ENCODE peak calls at places on chromosomes 3 and 15, in four cellular contexts. B is OCI-LY7, A is cardiac fibroblast, S is upper lobe of right lung. H is an unnamed sample.

GRCh38 chr15:72200395-72201237 is 3.0 kb upstream of the GRAMD2A start:
- DNase-seq in B (no peak), A (no peak), S (no peak), H (no peak)

GRCh38 chr3:144989756-144990155 is 1018.1 kb downstream of the DIPK2A start:
- DNase-seq in B (no peak), A (peak), S (no peak), H (peak)

GRCh38 chr15:47756872-47757271 is 39.6 kb downstream of the SEMA6D start:
- DNase-seq in B (no peak), A (peak), S (no peak), H (peak)

GRCh38 chr3:38641461-38642110 is 7.9 kb downstream of the SCN5A start:
- DNase-seq in B (no peak), A (no peak), S (peak), H (no peak)

GRCh38 chr3:132550579-132551305 is 46.3 kb upstream of the ACKR4 start:
- DNase-seq in B (no peak), A (no peak), S (no peak), H (peak)

GRCh38 chr3:46692566-46692983 is 904 bp downstream of the ALS2CL start:
- DNase-seq in B (no peak), A (no peak), S (peak), H (no peak)

GRCh38 chr3:119352863-119353527 is 58.8 kb downstream of the ARHGAP31 start:
- DNase-seq in B (peak), A (peak), S (no peak), H (peak)

GRCh38 chr3:65785065-65785645 is 253.6 kb downstream of the MAGI1 start:
- DNase-seq in B (peak), A (peak), S (no peak), H (peak)

GRCh38 chr3:198107840-198108734 is 148.1 kb downstream of the LMLN start:
- DNase-seq in B (no peak), A (no peak), S (no peak), H (no peak)

GRCh38 chr3:61997112-61997511 is 376.2 kb downstream of the FEZF2 start:
- DNase-seq in B (no peak), A (peak), S (no peak), H (peak)

GRCh38 chr3:159796226-159796625 is 192.4 kb upstream of the IL12A start:
- DNase-seq in B (no peak), A (no peak), S (no peak), H (no peak)

GRCh38 chr15:71096676-71097075 is 18.6 kb upstream of the THSD4 start:
- DNase-seq in B (no peak), A (no peak), S (no peak), H (peak)

GRCh38 chr3:194036842-194037241 is 99.1 kb upstream of the HES1 start:
- DNase-seq in B (no peak), A (no peak), S (no peak), H (no peak)

GRCh38 chr3:69212411-69213160 is 90.2 kb upstream of the LMOD3 start:
- DNase-seq in B (no peak), A (peak), S (no peak), H (peak)

GRCh38 chr15:73600413-73601050 is 32.7 kb downstream of the NPTN start:
- DNase-seq in B (no peak), A (no peak), S (no peak), H (no peak)

GRCh38 chr3:177071496-177072156 is 125.7 kb downstream of the TBL1XR1 start:
- DNase-seq in B (no peak), A (no peak), S (no peak), H (no peak)

GRCh38 chr3:177551431-177551836 is 354.2 kb upstream of the TBL1XR1 start:
- DNase-seq in B (peak), A (no peak), S (no peak), H (no peak)

GRCh38 chr3:126548556-126549466 is 9.9 kb downstream of the C3orf22 start:
- DNase-seq in B (no peak), A (no peak), S (peak), H (no peak)

GRCh38 chr3:38001456-38002081 is 11.0 kb downstream of the VILL start:
- DNase-seq in B (no peak), A (no peak), S (peak), H (no peak)

GRCh38 chr3:58116161-58116955 is 94.4 kb downstream of the DNASE1L3 start:
- DNase-seq in B (peak), A (no peak), S (no peak), H (no peak)

GRCh38 chr3:4548356-4548755 is 55.2 kb downstream of the ITPR1 start:
- DNase-seq in B (no peak), A (no peak), S (no peak), H (no peak)

GRCh38 chr3:175956964-175957363 is 1097.8 kb downstream of the NAALADL2 start:
- DNase-seq in B (peak), A (peak), S (no peak), H (no peak)

GRCh38 chr15:26868029-26868685 is 1.3 kb downstream of the GABRA5 start:
- DNase-seq in B (no peak), A (no peak), S (no peak), H (no peak)

DNA sequence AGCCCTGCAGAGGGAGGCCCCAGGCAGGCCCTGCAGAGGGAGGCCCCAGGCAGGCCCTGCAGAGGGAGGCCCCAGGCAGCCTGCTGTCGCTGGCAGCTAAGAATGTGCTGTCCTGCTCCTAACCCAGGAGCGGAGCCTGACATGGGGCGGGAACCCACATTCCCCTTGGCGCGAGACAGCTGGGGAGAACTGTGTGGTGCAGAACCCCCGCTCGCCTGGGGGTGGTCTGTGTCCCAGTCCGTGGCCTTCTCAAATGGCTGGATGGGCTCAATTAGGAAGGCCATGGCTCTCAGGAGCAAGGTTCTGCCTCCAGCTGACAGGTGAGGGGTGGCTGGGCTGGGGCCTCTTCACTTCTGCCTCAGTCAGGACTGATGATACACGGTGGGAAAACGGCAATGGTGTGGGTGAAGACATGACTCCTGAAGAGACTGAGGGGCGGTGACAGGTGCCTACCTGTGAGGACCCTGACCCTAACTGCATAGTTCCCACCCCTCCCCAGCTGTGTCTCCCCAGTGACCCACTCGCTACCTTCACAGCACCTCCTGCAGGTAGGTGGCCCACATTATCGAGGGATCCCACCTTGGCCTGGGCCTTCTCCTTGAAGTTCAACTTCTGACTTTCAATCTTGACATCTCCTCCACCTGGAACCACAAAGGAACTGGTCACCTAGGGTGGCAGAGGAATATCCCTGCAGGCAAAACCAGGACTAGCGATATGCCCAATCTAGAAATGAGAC is 52.0 kb downstream of the DHX30 start:
- DNase-seq in B (no peak), A (no peak), S (no peak), H (no peak)
- TF ChIP-seq CTCF in B (peak), A (no peak), S (no peak), H (no peak)

GRCh38 chr15:56808160-56808559 is 74.9 kb upstream of the ZNF280D start:
- DNase-seq in B (no peak), A (no peak), S (no peak), H (no peak)

GRCh38 chr15:56804279-56804678 is 71.0 kb upstream of the ZNF280D start:
- DNase-seq in B (peak), A (no peak), S (no peak), H (no peak)

GRCh38 chr15:56804908-56805307 is 71.6 kb upstream of the ZNF280D start:
- DNase-seq in B (no peak), A (peak), S (no peak), H (peak)

GRCh38 chr15:56806147-56806536 is 72.8 kb upstream of the ZNF280D start:
- DNase-seq in B (no peak), A (no peak), S (no peak), H (no peak)

GRCh38 chr15:56805466-56806146 is 72.3 kb upstream of the ZNF280D start:
- DNase-seq in B (no peak), A (peak), S (no peak), H (peak)
- H3K4me3 ChIP-seq in B (peak), A (peak), S (no peak), H (peak)

DNA sequence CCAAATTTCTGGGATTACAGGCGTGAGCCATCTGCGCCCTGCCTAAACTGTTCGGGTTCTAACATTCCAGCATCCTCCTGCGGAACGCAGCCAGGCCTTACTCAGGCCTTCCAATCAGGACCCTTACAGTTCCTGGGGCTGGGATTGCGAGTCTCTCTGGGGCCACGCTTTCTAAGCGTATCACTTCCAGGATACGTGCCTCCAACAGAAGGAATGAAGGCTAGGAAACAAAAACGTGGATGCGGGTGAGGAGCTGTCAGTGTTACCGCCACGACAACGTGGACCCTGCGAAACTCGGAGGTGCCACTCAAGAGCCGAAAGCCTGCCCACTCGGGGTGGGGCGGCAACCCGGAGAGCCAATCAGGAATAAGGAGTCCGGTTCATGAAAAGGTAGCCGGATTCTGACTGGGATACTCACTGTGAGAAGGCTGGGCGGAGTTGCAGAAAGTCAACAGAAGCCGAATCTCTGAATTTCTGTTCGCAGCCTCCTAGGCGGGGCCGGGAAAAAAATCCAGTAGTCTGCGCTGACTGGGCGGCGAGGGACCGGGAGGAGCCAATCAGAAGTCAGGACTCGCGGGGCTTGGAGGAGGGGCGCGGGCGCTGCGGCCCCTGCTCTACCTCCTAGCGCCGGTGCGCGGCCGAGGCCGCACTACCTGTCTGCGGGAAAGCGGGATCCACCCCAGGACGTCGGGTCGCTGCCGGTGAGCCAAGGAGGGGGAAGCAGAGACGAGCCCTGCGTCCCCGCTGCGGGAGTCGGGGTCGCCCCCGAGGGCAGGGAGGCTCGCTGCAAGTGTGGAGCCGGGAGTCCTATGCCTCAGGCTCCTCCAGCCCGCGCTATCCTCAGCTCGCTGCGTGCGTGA is at the start of gene HYKK:
- DNase-seq in B (peak), A (peak), S (peak), H (peak)
- TF ChIP-seq CTCF in B (no peak), A (peak), S (peak), H (peak)

GRCh38 chr3:6250167-6250566 is 610.7 kb upstream of the GRM7 start:
- DNase-seq in B (peak), A (no peak), S (no peak), H (no peak)
- H3K4me3 ChIP-seq in B (peak), A (no peak), S (no peak), H (no peak)

GRCh38 chr3:170502297-170502696 is 83.6 kb downstream of the SLC7A14 start:
- DNase-seq in B (no peak), A (peak), S (no peak), H (peak)

GRCh38 chr3:170500462-170500861 is 81.8 kb downstream of the CLDN11 start:
- DNase-seq in B (no peak), A (no peak), S (no peak), H (no peak)

GRCh38 chr3:170497197-170497596 is 78.5 kb downstream of the CLDN11 start:
- DNase-seq in B (no peak), A (peak), S (no peak), H (peak)

GRCh38 chr3:170500995-170501394 is 82.3 kb downstream of the CLDN11 start:
- DNase-seq in B (no peak), A (no peak), S (no peak), H (no peak)

DNA sequence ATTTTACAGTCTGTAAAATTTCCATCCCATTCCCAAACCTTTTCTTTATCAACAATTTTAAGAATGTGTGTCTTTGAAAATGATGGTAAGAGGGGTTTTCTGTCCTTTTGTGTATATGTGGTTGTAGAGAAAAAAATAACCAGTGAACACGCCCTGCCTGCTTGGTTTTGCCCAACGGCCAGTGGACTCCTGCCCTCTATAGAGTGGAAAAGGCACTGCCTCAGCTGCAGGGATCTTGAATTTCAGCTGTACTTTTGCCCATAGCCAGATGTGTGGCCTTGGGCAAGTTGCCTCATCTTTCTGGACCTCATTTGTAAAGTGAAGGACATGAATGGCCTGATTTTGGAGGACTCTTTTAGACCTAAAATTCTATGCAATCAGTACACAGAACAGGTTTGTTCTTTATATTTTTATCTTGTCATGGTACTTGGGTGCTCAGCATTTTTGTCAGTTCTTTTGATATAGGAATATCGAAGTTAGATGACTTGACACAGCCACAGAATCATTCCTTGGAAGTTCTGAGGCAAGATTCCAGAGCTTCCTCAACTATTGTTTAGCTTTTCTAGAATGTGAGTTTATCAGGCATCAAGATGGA is 81.0 kb downstream of the CLDN11 start:
- DNase-seq in B (peak), A (peak), S (no peak), H (peak)
- TF ChIP-seq CTCF in B (peak), A (peak), S (peak), H (peak)

DNA sequence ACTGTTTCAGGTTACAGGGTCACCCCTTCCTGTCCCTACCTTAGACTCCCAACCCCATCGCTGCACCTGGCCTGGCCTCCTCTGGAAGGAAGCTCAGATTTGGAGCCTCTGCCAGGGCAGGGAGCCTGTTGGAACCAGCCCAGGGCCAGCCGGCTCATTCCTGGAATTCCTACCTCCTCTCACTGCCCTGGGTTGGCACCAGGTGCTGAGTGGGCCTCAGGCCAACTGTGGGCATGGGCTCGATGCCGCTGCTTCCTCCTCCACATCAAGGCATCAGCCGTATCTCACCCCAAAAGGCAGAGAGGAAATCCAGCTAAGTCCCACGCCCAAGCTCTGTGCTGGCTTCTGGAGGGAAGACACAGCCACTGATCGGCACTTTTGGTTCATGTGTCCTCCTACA is 42.1 kb downstream of the KLHL25 start:
- DNase-seq in B (no peak), A (no peak), S (peak), H (no peak)
- H3K4me3 ChIP-seq in B (no peak), A (no peak), S (no peak), H (no peak)

H was measured in fibroblast of the aortic adventitia.